ENCODE peak calls at places on chromosomes 13 and 19, in four cellular contexts. W is coronary artery, K is spleen, D is heart left ventricle. F is an unnamed sample.

GRCh38 chr19:33063356-33064116 is 1.2 kb downstream of the RHPN2 start:
- DNase-seq in D (no peak), W (no peak), K (no peak), F (no peak)

GRCh38 chr13:45120967-45121366 is 657 bp downstream of the GTF2F2 start:
- DNase-seq in K (no peak), D (no peak), W (no peak), F (no peak)

GRCh38 chr13:73224708-73225107 is 165.9 kb downstream of the KLF5 start:
- DNase-seq in W (no peak), K (no peak), D (no peak), F (no peak)

GRCh38 chr19:36151144-36152051 is 849 bp downstream of the COX7A1 start:
- DNase-seq in D (peak; percentile 84), W (peak; percentile 88), K (peak; percentile 81), F (no peak)

GRCh38 chr19:46783670-46784069 is 4.7 kb downstream of the SLC1A5 start:
- DNase-seq in D (no peak), W (no peak), K (no peak), F (no peak)

GRCh38 chr19:1690570-1691307 is 38.3 kb upstream of the TCF3 start:
- DNase-seq in W (no peak), D (no peak), K (no peak), F (no peak)

GRCh38 chr13:92838786-92839185 is 387.8 kb upstream of the GPC6 start:
- DNase-seq in K (no peak), D (no peak), W (no peak), F (no peak)

GRCh38 chr19:35673121-35673804 is 6.9 kb downstream of the UPK1A start:
- DNase-seq in W (no peak), D (peak; percentile 54), K (peak; percentile 77), F (no peak)

GRCh38 chr19:35476149-35476548 is 14.1 kb downstream of the KRTDAP start:
- DNase-seq in D (no peak), K (no peak), W (no peak), F (no peak)

GRCh38 chr19:31262673-31263308 is 86.4 kb downstream of the TSHZ3 start:
- DNase-seq in K (no peak), D (no peak), W (no peak), F (no peak)

GRCh38 chr13:42057918-42058530 is 9.6 kb downstream of the DGKH start:
- DNase-seq in K (no peak), D (no peak), W (no peak), F (no peak)

GRCh38 chr13:113448885-113449692 is 4.2 kb downstream of the ADPRHL1 start:
- DNase-seq in W (no peak), D (peak; percentile 67), K (peak; percentile 80), F (no peak)

DNA sequence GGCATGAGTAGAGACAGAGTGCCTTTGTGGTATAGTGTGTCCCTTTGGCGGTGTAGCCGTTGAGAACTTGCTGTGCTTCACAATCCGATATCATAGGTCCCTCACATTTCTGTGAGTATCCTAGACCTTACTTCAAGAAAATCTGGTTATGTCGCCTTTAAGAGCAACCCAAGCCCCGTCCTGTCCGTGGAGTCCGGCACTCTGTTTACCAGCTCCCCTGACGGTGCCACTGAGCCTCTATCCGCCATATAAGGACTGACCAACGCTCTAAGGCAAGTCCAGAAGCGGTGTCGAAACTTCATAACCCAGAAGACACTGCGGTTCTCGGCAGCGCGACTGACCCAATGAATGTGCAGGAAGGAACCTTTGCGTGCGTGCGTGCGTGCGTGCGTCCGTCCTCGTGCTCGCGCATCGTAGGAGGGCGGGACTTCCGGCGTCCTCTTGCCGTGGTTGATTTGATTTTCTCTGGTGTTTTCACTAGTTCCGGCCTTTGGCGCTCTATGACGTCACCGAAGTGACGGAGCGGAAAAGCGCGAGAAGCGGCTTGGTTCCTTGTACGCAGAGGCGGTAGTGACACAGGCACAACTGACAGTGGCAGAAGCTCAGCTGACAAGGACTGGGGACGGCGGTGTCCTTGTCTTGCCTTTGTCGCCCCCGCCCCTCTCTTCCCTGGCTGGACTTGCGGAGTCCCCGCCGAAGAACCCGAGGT is at the start of the genes TRAPPC2B and ZNF547:
- DNase-seq in D (peak; percentile 100), W (peak; percentile 100), K (peak; percentile 98), F (peak; percentile 99)
- TF ChIP-seq CTCF in D (no peak), W (no peak), K (no peak), F (no peak)

DNA sequence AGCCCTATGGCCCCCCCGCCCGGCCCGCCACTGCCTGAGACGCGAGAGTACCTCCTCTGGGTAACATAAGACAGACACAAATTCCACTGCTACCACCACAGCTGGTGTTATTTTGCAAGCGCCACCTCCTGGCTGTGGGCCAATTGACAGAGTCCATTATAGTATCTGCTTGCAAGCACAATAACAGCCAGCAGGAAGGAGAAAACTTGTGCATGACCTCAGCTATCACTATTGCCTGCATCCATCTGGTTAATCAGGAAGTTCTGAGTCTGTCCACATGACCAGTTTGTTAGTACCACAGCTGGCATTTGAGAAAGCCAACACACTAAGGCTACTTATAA is 25.3 kb upstream of the OR10H2 start:
- DNase-seq in W (no peak), K (peak; percentile 78), D (peak; percentile 80), F (no peak)
- TF ChIP-seq CTCF in W (no peak), K (no peak), D (no peak), F (no peak)

GRCh38 chr13:37777676-37778075 is 91.9 kb downstream of the TRPC4 start:
- DNase-seq in W (no peak), D (no peak), K (no peak), F (no peak)

GRCh38 chr13:37775871-37776270 is 93.7 kb downstream of the TRPC4 start:
- DNase-seq in K (no peak), W (no peak), D (no peak), F (no peak)
- TF ChIP-seq CTCF in K (no peak), W (no peak), D (no peak), F (no peak)

DNA sequence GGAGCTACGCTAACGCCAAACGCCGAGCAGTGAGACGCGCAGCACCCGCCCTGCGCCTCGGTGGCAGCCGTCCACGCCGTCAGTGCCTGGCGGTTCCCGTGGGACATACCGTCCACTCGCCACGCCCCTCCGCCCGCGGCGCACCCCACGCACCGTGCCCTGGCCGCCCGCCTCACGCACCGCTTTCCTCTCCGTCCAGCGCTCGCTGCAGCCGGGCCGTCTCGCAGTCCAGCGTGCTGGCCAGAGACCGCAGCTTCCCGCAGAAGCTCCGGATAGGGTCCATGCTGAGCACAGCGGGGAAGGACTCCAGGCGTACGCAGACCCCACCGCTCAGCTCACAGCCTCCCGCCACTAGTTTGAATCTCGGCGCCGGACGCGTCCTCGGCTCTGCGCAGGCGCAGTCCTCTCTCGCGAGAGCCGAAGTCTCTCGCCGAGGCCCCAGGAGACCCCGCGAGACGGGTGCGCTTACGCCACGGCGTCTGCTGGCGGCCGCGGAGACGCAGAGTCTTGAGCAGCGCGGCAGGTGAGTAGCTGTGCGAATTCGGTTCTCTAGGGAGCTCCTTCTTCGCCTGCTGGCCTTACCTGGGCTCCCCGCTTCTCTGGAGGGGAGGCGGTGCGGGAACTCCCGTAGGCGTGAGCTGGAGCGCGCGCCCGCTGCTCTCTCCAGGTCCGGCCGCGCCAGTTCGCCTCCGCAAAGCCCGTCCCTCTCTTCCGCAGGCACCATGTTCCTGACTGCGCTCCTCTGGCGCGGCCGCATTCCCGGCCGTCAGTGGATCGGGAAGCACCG is at the start of the genes MRPL57 and SKA3:
- DNase-seq in W (peak; percentile 91), K (peak; percentile 97), D (peak; percentile 93), F (peak; percentile 95)
- TF ChIP-seq CTCF in W (no peak), K (peak; percentile 33), D (no peak), F (peak; percentile 42)

DNA sequence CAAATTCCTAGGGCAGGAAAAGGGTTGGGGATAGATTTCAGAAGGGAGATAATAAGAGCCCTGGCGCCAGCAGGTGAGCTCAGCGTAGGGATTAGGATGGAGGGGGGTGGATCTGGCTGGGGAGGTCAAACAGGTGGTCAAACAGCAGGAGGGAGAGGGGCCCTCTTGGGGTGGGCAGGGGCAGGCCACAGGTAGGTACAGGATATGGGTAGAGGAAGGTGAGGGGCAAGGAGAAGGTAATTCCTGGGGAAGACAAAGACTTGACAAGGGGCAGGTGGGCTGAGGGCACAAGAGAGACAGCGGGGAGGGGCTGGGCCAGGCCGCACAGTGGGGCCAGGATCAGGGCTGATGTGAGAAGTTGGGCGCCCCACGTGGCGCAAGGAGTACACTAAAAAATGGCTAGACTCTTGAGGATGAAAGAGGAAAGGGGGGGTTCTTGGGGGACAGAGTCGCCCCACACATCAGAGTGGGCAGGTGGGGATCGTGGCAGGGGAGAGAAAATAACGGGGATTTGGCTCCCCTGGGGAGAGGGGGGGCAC is 713 bp downstream of the KRI1 start:
- DNase-seq in K (no peak), W (peak; percentile 76), D (no peak), F (no peak)
- TF ChIP-seq CTCF in K (no peak), W (no peak), D (no peak), F (no peak)

F was measured in chondrocyte.